ENCODE peak calls at places on chromosomes 6 and 20, in six cellular contexts. W is hypothalamus; U is activated CD4-positive, alpha-beta T cell treated with anti-CD3 and anti-CD28 coated beads, Interleukin-2, amount 50 U/mL, for 48 hours; Z is Karpas-422; K is kidney; C is AG10803. E is an unnamed sample.

GRCh38 chr6:25511386-25511785 is 140.6 kb upstream of the SCGN start:
- DNase-seq in W (no peak), U (no peak), Z (no peak), K (no peak), C (peak), E (no peak)

GRCh38 chr6:4093288-4093687 is 14.4 kb upstream of the FAM217A start:
- DNase-seq in W (no peak), U (no peak), Z (no peak), K (no peak), C (no peak), E (no peak)

GRCh38 chr6:2986722-2987196 is 12.9 kb upstream of the NQO2 start:
- DNase-seq in W (no peak), U (no peak), Z (no peak), K (no peak), C (peak), E (no peak)

GRCh38 chr6:30684386-30685156 is 1.9 kb downstream of the PPP1R18 start:
- DNase-seq in W (no peak), U (peak), Z (peak), K (peak), C (peak), E (peak)

GRCh38 chr20:6767536-6768227 is at the start of gene BMP2:
- DNase-seq in W (no peak), U (no peak), Z (no peak), K (peak), C (peak), E (no peak)

GRCh38 chr20:44651507-44652373 is at the start of gene ADA:
- DNase-seq in W (no peak), U (peak), Z (peak), K (peak), C (peak), E (no peak)

GRCh38 chr20:24034820-24035219 is 46.2 kb upstream of the GGTLC1 start:
- DNase-seq in W (no peak), U (no peak), Z (no peak), K (no peak), C (peak), E (no peak)

GRCh38 chr6:84774174-84775158 is 10.1 kb upstream of the TBX18 start:
- DNase-seq in W (no peak), U (peak), Z (no peak), K (peak), C (peak), E (no peak)

GRCh38 chr20:25540273-25540672 is 45.1 kb downstream of the NINL start:
- DNase-seq in W (no peak), U (no peak), Z (peak), K (no peak), C (peak), E (no peak)

GRCh38 chr20:32478576-32478975 is 106.6 kb downstream of the NOL4L start:
- DNase-seq in W (no peak), U (no peak), Z (no peak), K (peak), C (no peak), E (no peak)

GRCh38 chr6:69673298-69673697 is 123.5 kb downstream of the LMBRD1 start:
- DNase-seq in W (no peak), U (no peak), Z (no peak), K (no peak), C (no peak), E (no peak)

GRCh38 chr6:32483968-32484613 is 44.4 kb downstream of the HLA-DRA start:
- DNase-seq in W (no peak), U (no peak), Z (no peak), K (peak), C (no peak), E (no peak)

GRCh38 chr6:160634706-160635105 is 29.4 kb downstream of the LPA start:
- DNase-seq in W (no peak), U (no peak), Z (no peak), K (peak), C (no peak), E (no peak)

GRCh38 chr6:72626126-72626525 is 4.3 kb downstream of the KCNQ5 start:
- DNase-seq in W (no peak), U (peak), Z (peak), K (no peak), C (no peak), E (peak)

E was measured in AML-193.